ENCODE peak calls at places on chromosomes 1 and 21, in seven cellular contexts. One of them, this sample, is unnamed.

GRCh38 chr1:202976633-202977032 is 9.6 kb upstream of the CYB5R1 start:
- DNase-seq in bronchial epithelial cell: no peak
- DNase-seq in Peyer's patch: no peak
- DNase-seq in CD4-positive, alpha-beta T cell: no peak
- DNase-seq in esophagus squamous epithelium: no peak
- DNase-seq in pancreas: no peak
- DNase-seq in tibial artery: no peak
- DNase-seq in this sample: no peak

GRCh38 chr1:119632836-119633235 is 15.2 kb downstream of the ZNF697 start:
- DNase-seq in Peyer's patch: no peak
- DNase-seq in esophagus squamous epithelium: no peak
- DNase-seq in pancreas: no peak
- DNase-seq in tibial artery: no peak
- DNase-seq in CD4-positive, alpha-beta T cell: no peak
- DNase-seq in bronchial epithelial cell: no peak
- DNase-seq in this sample: no peak

GRCh38 chr1:246629030-246629429 is 62.8 kb downstream of the CNST start:
- DNase-seq in Peyer's patch: no peak
- DNase-seq in bronchial epithelial cell: no peak
- DNase-seq in esophagus squamous epithelium: no peak
- DNase-seq in tibial artery: no peak
- DNase-seq in pancreas: no peak
- DNase-seq in CD4-positive, alpha-beta T cell: no peak
- DNase-seq in this sample: no peak

GRCh38 chr1:247769603-247770002 is 9.2 kb upstream of the OR1C1 start:
- DNase-seq in esophagus squamous epithelium: no peak
- DNase-seq in tibial artery: no peak
- DNase-seq in CD4-positive, alpha-beta T cell: no peak
- DNase-seq in Peyer's patch: no peak
- DNase-seq in bronchial epithelial cell: no peak
- DNase-seq in pancreas: no peak
- DNase-seq in this sample: no peak

GRCh38 chr1:109201123-109201703 is 12.5 kb upstream of the SARS1 start:
- DNase-seq in Peyer's patch: peak; percentile 75
- DNase-seq in pancreas: no peak
- DNase-seq in CD4-positive, alpha-beta T cell: no peak
- DNase-seq in tibial artery: no peak
- DNase-seq in bronchial epithelial cell: peak; percentile 97
- DNase-seq in esophagus squamous epithelium: no peak
- DNase-seq in this sample: peak; percentile 71

GRCh38 chr21:45834026-45834715 is 147.4 kb upstream of the COL6A1 start:
- DNase-seq in bronchial epithelial cell: no peak
- DNase-seq in CD4-positive, alpha-beta T cell: no peak
- DNase-seq in esophagus squamous epithelium: no peak
- DNase-seq in pancreas: no peak
- DNase-seq in tibial artery: no peak
- DNase-seq in Peyer's patch: no peak
- DNase-seq in this sample: no peak

GRCh38 chr1:173477286-173478098 is at the start of gene PRDX6:
- DNase-seq in pancreas: peak; percentile 88
- DNase-seq in Peyer's patch: peak; percentile 94
- DNase-seq in esophagus squamous epithelium: peak; percentile 77
- DNase-seq in CD4-positive, alpha-beta T cell: peak; percentile 81
- DNase-seq in tibial artery: peak; percentile 90
- DNase-seq in bronchial epithelial cell: peak; percentile 50
- DNase-seq in this sample: no peak

GRCh38 chr1:61561666-61562065 is 163.3 kb downstream of the TM2D1 start:
- DNase-seq in Peyer's patch: no peak
- DNase-seq in tibial artery: no peak
- DNase-seq in bronchial epithelial cell: peak; percentile 75
- DNase-seq in CD4-positive, alpha-beta T cell: no peak
- DNase-seq in pancreas: no peak
- DNase-seq in esophagus squamous epithelium: no peak
- DNase-seq in this sample: no peak

GRCh38 chr21:45523411-45524101 is 18.7 kb downstream of the SLC19A1 start:
- DNase-seq in Peyer's patch: peak; percentile 44
- DNase-seq in esophagus squamous epithelium: no peak
- DNase-seq in pancreas: peak; percentile 9
- DNase-seq in CD4-positive, alpha-beta T cell: no peak
- DNase-seq in tibial artery: no peak
- DNase-seq in bronchial epithelial cell: no peak
- DNase-seq in this sample: peak; percentile 25

GRCh38 chr1:187787696-187788095 is 958.9 kb downstream of the PLA2G4A start:
- DNase-seq in Peyer's patch: no peak
- DNase-seq in pancreas: no peak
- DNase-seq in tibial artery: no peak
- DNase-seq in esophagus squamous epithelium: no peak
- DNase-seq in bronchial epithelial cell: no peak
- DNase-seq in CD4-positive, alpha-beta T cell: no peak
- DNase-seq in this sample: no peak

GRCh38 chr1:55484173-55484572 is 269.0 kb upstream of the USP24 start:
- DNase-seq in pancreas: no peak
- DNase-seq in esophagus squamous epithelium: no peak
- DNase-seq in Peyer's patch: no peak
- DNase-seq in CD4-positive, alpha-beta T cell: no peak
- DNase-seq in tibial artery: no peak
- DNase-seq in bronchial epithelial cell: peak; percentile 25
- DNase-seq in this sample: no peak

GRCh38 chr1:166354411-166354810 is 187.6 kb upstream of the FAM78B start:
- DNase-seq in esophagus squamous epithelium: no peak
- DNase-seq in bronchial epithelial cell: no peak
- DNase-seq in tibial artery: no peak
- DNase-seq in pancreas: no peak
- DNase-seq in CD4-positive, alpha-beta T cell: no peak
- DNase-seq in Peyer's patch: no peak
- DNase-seq in this sample: no peak

GRCh38 chr1:162689745-162690671 is 57.7 kb downstream of the DDR2 start:
- DNase-seq in bronchial epithelial cell: peak; percentile 41
- DNase-seq in Peyer's patch: no peak
- DNase-seq in CD4-positive, alpha-beta T cell: no peak
- DNase-seq in esophagus squamous epithelium: no peak
- DNase-seq in tibial artery: no peak
- DNase-seq in pancreas: no peak
- DNase-seq in this sample: no peak

GRCh38 chr1:42745851-42746250 is 5.8 kb upstream of the CLDN19 start:
- DNase-seq in CD4-positive, alpha-beta T cell: no peak
- DNase-seq in bronchial epithelial cell: no peak
- DNase-seq in pancreas: no peak
- DNase-seq in tibial artery: no peak
- DNase-seq in Peyer's patch: no peak
- DNase-seq in esophagus squamous epithelium: no peak
- DNase-seq in this sample: peak; percentile 64

GRCh38 chr1:96559181-96559580 is 162.4 kb upstream of the PTBP2 start:
- DNase-seq in pancreas: no peak
- DNase-seq in esophagus squamous epithelium: no peak
- DNase-seq in tibial artery: no peak
- DNase-seq in CD4-positive, alpha-beta T cell: no peak
- DNase-seq in bronchial epithelial cell: no peak
- DNase-seq in Peyer's patch: no peak
- DNase-seq in this sample: no peak

GRCh38 chr21:41761211-41762181 is 5.4 kb downstream of the RIPK4 start:
- DNase-seq in esophagus squamous epithelium: no peak
- DNase-seq in Peyer's patch: no peak
- DNase-seq in bronchial epithelial cell: peak; percentile 63
- DNase-seq in tibial artery: peak; percentile 70
- DNase-seq in pancreas: no peak
- DNase-seq in CD4-positive, alpha-beta T cell: no peak
- DNase-seq in this sample: no peak

GRCh38 chr1:109910963-109911798 is 532 bp downstream of the CSF1 start:
- DNase-seq in esophagus squamous epithelium: no peak
- DNase-seq in bronchial epithelial cell: no peak
- DNase-seq in pancreas: no peak
- DNase-seq in tibial artery: no peak
- DNase-seq in CD4-positive, alpha-beta T cell: peak; percentile 12
- DNase-seq in Peyer's patch: no peak
- DNase-seq in this sample: no peak

GRCh38 chr1:202958544-202959275 is 598 bp upstream of the ADIPOR1 start:
- DNase-seq in bronchial epithelial cell: no peak
- DNase-seq in pancreas: no peak
- DNase-seq in CD4-positive, alpha-beta T cell: peak; percentile 1
- DNase-seq in esophagus squamous epithelium: no peak
- DNase-seq in tibial artery: no peak
- DNase-seq in Peyer's patch: no peak
- DNase-seq in this sample: no peak

GRCh38 chr1:92484472-92485373 is 2.0 kb downstream of the GFI1 start:
- DNase-seq in pancreas: peak; percentile 68
- DNase-seq in bronchial epithelial cell: no peak
- DNase-seq in Peyer's patch: peak; percentile 76
- DNase-seq in CD4-positive, alpha-beta T cell: peak; percentile 50
- DNase-seq in tibial artery: no peak
- DNase-seq in esophagus squamous epithelium: no peak
- DNase-seq in this sample: no peak

GRCh38 chr1:76110662-76111061 is 36.1 kb downstream of the ST6GALNAC3 start:
- DNase-seq in tibial artery: no peak
- DNase-seq in CD4-positive, alpha-beta T cell: no peak
- DNase-seq in esophagus squamous epithelium: no peak
- DNase-seq in pancreas: no peak
- DNase-seq in bronchial epithelial cell: peak; percentile 12
- DNase-seq in Peyer's patch: no peak
- DNase-seq in this sample: no peak

GRCh38 chr1:113751114-113751513 is 8.2 kb downstream of the PHTF1 start:
- DNase-seq in esophagus squamous epithelium: no peak
- DNase-seq in tibial artery: no peak
- DNase-seq in pancreas: no peak
- DNase-seq in CD4-positive, alpha-beta T cell: no peak
- DNase-seq in Peyer's patch: no peak
- DNase-seq in bronchial epithelial cell: no peak
- DNase-seq in this sample: no peak

GRCh38 chr1:224884428-224884827 is 45.0 kb upstream of the DNAH14 start:
- DNase-seq in Peyer's patch: no peak
- DNase-seq in esophagus squamous epithelium: no peak
- DNase-seq in bronchial epithelial cell: no peak
- DNase-seq in pancreas: no peak
- DNase-seq in tibial artery: no peak
- DNase-seq in CD4-positive, alpha-beta T cell: no peak
- DNase-seq in this sample: no peak

GRCh38 chr1:42379794-42380616 is 587 bp upstream of the RIMKLA start:
- DNase-seq in bronchial epithelial cell: peak; percentile 34
- DNase-seq in Peyer's patch: no peak
- DNase-seq in CD4-positive, alpha-beta T cell: no peak
- DNase-seq in tibial artery: no peak
- DNase-seq in pancreas: peak; percentile 15
- DNase-seq in esophagus squamous epithelium: no peak
- DNase-seq in this sample: no peak

GRCh38 chr1:156815307-156815826 is 1.3 kb downstream of the SH2D2A start:
- DNase-seq in pancreas: no peak
- DNase-seq in CD4-positive, alpha-beta T cell: no peak
- DNase-seq in esophagus squamous epithelium: no peak
- DNase-seq in Peyer's patch: peak; percentile 53
- DNase-seq in bronchial epithelial cell: peak; percentile 71
- DNase-seq in tibial artery: peak; percentile 72
- DNase-seq in this sample: no peak

GRCh38 chr1:20366766-20367602 is 76.3 kb downstream of the VWA5B1 start:
- DNase-seq in tibial artery: no peak
- DNase-seq in CD4-positive, alpha-beta T cell: no peak
- DNase-seq in pancreas: peak; percentile 37
- DNase-seq in Peyer's patch: no peak
- DNase-seq in bronchial epithelial cell: peak; percentile 31
- DNase-seq in esophagus squamous epithelium: no peak
- DNase-seq in this sample: no peak

GRCh38 chr1:8443558-8444194 is 125.8 kb downstream of the SLC45A1 start:
- DNase-seq in Peyer's patch: no peak
- DNase-seq in CD4-positive, alpha-beta T cell: no peak
- DNase-seq in bronchial epithelial cell: no peak
- DNase-seq in pancreas: no peak
- DNase-seq in tibial artery: no peak
- DNase-seq in esophagus squamous epithelium: no peak
- DNase-seq in this sample: no peak
- TF ChIP-seq CTCF in Peyer's patch: no peak
- TF ChIP-seq CTCF in CD4-positive, alpha-beta T cell: no peak
- TF ChIP-seq CTCF in bronchial epithelial cell: no peak
- TF ChIP-seq CTCF in pancreas: no peak
- TF ChIP-seq CTCF in tibial artery: no peak
- TF ChIP-seq CTCF in esophagus squamous epithelium: no peak
- TF ChIP-seq CTCF in this sample: no peak

DNA sequence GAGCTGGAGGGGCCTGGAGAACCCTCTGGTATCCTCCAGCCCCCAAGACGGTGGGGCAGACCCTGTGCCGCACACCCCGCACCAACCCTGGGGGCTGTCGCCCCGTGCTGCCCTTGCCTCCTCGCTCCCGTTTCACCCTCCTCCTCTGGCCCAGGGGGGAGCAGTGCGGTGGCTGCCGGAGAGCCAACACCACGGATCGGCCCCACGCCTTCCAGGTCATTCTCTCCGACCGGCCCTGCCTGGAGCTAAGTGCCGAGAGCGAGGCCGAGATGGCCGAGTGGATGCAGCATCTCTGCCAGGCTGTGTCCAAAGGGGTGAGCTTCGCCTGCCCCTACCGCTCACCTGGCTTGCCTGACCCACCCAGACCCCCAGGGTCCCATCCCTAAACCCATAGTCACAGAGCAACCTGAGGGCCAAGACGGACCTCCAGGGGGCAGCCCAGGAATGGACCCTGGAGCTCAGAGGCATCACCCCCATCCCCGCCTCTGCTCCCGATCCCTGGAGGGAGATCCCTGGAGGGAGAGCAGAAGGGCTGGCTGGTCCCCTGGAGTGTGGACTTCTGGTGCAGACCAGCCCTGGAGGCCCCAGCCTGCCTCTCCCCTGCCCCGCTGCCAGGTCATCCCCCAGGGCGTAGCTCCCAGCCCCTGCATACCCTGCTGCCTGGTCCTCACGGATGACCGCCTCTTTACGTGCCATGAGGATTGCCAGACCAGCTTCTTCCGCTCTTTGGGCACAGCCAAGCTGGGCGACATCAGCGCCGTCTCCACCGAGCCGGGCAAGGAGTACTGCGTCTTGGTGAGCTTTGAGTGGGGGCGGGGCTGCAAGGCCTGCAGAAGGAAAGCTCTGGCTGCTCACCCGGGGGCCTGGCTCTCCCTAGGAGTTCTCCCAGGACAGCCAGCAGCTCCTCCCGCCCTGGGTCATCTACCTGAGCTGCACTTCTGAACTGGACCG is 4.0 kb upstream of the SLC25A34 start:
- DNase-seq in bronchial epithelial cell: no peak
- DNase-seq in Peyer's patch: no peak
- DNase-seq in CD4-positive, alpha-beta T cell: no peak
- DNase-seq in esophagus squamous epithelium: no peak
- DNase-seq in tibial artery: no peak
- DNase-seq in pancreas: no peak
- DNase-seq in this sample: no peak
- TF ChIP-seq CTCF in bronchial epithelial cell: no peak
- TF ChIP-seq CTCF in Peyer's patch: no peak
- TF ChIP-seq CTCF in CD4-positive, alpha-beta T cell: no peak
- TF ChIP-seq CTCF in esophagus squamous epithelium: no peak
- TF ChIP-seq CTCF in tibial artery: no peak
- TF ChIP-seq CTCF in pancreas: no peak
- TF ChIP-seq CTCF in this sample: no peak

GRCh38 chr1:201436461-201436860 is 14.9 kb upstream of the TNNI1 start:
- DNase-seq in CD4-positive, alpha-beta T cell: no peak
- DNase-seq in Peyer's patch: no peak
- DNase-seq in pancreas: no peak
- DNase-seq in tibial artery: no peak
- DNase-seq in bronchial epithelial cell: no peak
- DNase-seq in esophagus squamous epithelium: no peak
- DNase-seq in this sample: no peak
- TF ChIP-seq CTCF in CD4-positive, alpha-beta T cell: no peak
- TF ChIP-seq CTCF in Peyer's patch: no peak
- TF ChIP-seq CTCF in pancreas: no peak
- TF ChIP-seq CTCF in tibial artery: no peak
- TF ChIP-seq CTCF in bronchial epithelial cell: peak; percentile 14
- TF ChIP-seq CTCF in esophagus squamous epithelium: no peak
- TF ChIP-seq CTCF in this sample: no peak

GRCh38 chr1:40161888-40162397 is 756 bp downstream of the RLF start:
- DNase-seq in tibial artery: peak; percentile 52
- DNase-seq in esophagus squamous epithelium: no peak
- DNase-seq in pancreas: peak; percentile 52
- DNase-seq in Peyer's patch: no peak
- DNase-seq in bronchial epithelial cell: no peak
- DNase-seq in CD4-positive, alpha-beta T cell: no peak
- DNase-seq in this sample: peak; percentile 43
- TF ChIP-seq CTCF in tibial artery: no peak
- TF ChIP-seq CTCF in esophagus squamous epithelium: no peak
- TF ChIP-seq CTCF in pancreas: no peak
- TF ChIP-seq CTCF in Peyer's patch: no peak
- TF ChIP-seq CTCF in bronchial epithelial cell: peak; percentile 32
- TF ChIP-seq CTCF in CD4-positive, alpha-beta T cell: no peak
- TF ChIP-seq CTCF in this sample: no peak